ENCODE peak calls at places on chromosomes 1 and 21, in ten cellular contexts. N is DMS79; V is tibial nerve; D is HFF-Myc; X is left ventricle myocardium inferior; A is midbrain; H is mammary epithelial cell; O is T-helper 1 cell; C is activated CD8-positive, alpha-beta memory T cell treated with anti-CD3 and anti-CD28 coated beads for 4 hours; K is HT1080. U is an unnamed sample.

GRCh38 chr1:205750683-205751651 is 985 bp upstream of the NUCKS1 start:
- DNase-seq in N (peak; percentile 70), V (no peak), D (no peak), X (no peak), A (no peak), H (no peak), O (no peak), C (no peak), K (peak; percentile 53), U (no peak)

GRCh38 chr1:41108696-41109284 is 87.3 kb upstream of the SLFNL1 start:
- DNase-seq in N (no peak), V (no peak), D (no peak), X (no peak), A (no peak), H (peak; percentile 11), O (no peak), C (no peak), K (peak; percentile 17), U (no peak)

GRCh38 chr1:85344256-85344694 is 67.8 kb upstream of the BCL10 start:
- DNase-seq in N (no peak), V (no peak), D (no peak), X (no peak), A (no peak), H (peak; percentile 33), O (no peak), C (no peak), K (peak; percentile 77), U (no peak)

GRCh38 chr1:19096036-19096833 is 113.8 kb downstream of the UBR4 start:
- DNase-seq in N (no peak), V (no peak), D (no peak), X (no peak), A (peak; percentile 60), H (peak; percentile 39), O (no peak), C (no peak), K (no peak), U (peak; percentile 29)

GRCh38 chr1:27598902-27599528 is 4.9 kb downstream of the AHDC1 start:
- DNase-seq in N (peak; percentile 15), V (no peak), D (no peak), X (no peak), A (peak; percentile 30), H (peak; percentile 35), O (no peak), C (no peak), K (peak; percentile 79), U (peak; percentile 67)

GRCh38 chr21:42533306-42533962 is 19.8 kb downstream of the SLC37A1 start:
- DNase-seq in N (no peak), V (no peak), D (no peak), X (no peak), A (no peak), H (no peak), O (no peak), C (no peak), K (no peak), U (no peak)

GRCh38 chr1:12473596-12474329 is 144.2 kb downstream of the DHRS3 start:
- DNase-seq in N (no peak), V (no peak), D (no peak), X (peak; percentile 48), A (no peak), H (no peak), O (no peak), C (no peak), K (no peak), U (no peak)

GRCh38 chr1:81617308-81618027 is 183.3 kb upstream of the ADGRL2 start:
- DNase-seq in N (no peak), V (no peak), D (no peak), X (no peak), A (no peak), H (peak; percentile 16), O (no peak), C (no peak), K (no peak), U (no peak)

GRCh38 chr1:7589080-7589735 is 181.9 kb upstream of the VAMP3 start:
- DNase-seq in N (no peak), V (no peak), D (no peak), X (no peak), A (no peak), H (no peak), O (no peak), C (no peak), K (no peak), U (no peak)

GRCh38 chr1:30410153-30410851 is 313.1 kb downstream of the MATN1 start:
- DNase-seq in N (no peak), V (no peak), D (no peak), X (no peak), A (no peak), H (no peak), O (no peak), C (no peak), K (no peak), U (peak; percentile 9)

GRCh38 chr1:200342511-200343400 is 67.1 kb downstream of the ZNF281 start:
- DNase-seq in N (no peak), V (no peak), D (no peak), X (no peak), A (no peak), H (peak; percentile 49), O (no peak), C (no peak), K (peak; percentile 68), U (no peak)

GRCh38 chr1:65497276-65497830 is 76.9 kb downstream of the LEPR start:
- DNase-seq in N (no peak), V (no peak), D (no peak), X (no peak), A (no peak), H (no peak), O (no peak), C (no peak), K (no peak), U (no peak)

GRCh38 chr1:167225920-167226319 is 5.2 kb downstream of the POU2F1 start:
- DNase-seq in N (no peak), V (no peak), D (no peak), X (no peak), A (no peak), H (no peak), O (no peak), C (no peak), K (no peak), U (no peak)

GRCh38 chr1:168422203-168422848 is 121.5 kb downstream of the XCL2 start:
- DNase-seq in N (no peak), V (no peak), D (no peak), X (no peak), A (no peak), H (no peak), O (no peak), C (no peak), K (no peak), U (no peak)

GRCh38 chr1:165910764-165911421 is 83.5 kb downstream of the UCK2 start:
- DNase-seq in N (no peak), V (peak; percentile 67), D (no peak), X (peak; percentile 36), A (no peak), H (no peak), O (no peak), C (no peak), K (no peak), U (no peak)

GRCh38 chr1:34851431-34852105 is 8.0 kb downstream of the SMIM12 start:
- DNase-seq in N (no peak), V (no peak), D (no peak), X (peak; percentile 68), A (peak; percentile 24), H (peak; percentile 55), O (no peak), C (no peak), K (no peak), U (no peak)

GRCh38 chr1:233367057-233367759 is 39.7 kb downstream of the MAP3K21 start:
- DNase-seq in N (no peak), V (no peak), D (peak; percentile 19), X (no peak), A (no peak), H (no peak), O (no peak), C (no peak), K (peak; percentile 13), U (no peak)

GRCh38 chr1:22048351-22049192 is 3.9 kb upstream of the CDC42 start:
- DNase-seq in N (no peak), V (no peak), D (no peak), X (no peak), A (no peak), H (peak; percentile 79), O (no peak), C (no peak), K (no peak), U (peak; percentile 64)

GRCh38 chr1:115677570-115677969 is 35.8 kb downstream of the VANGL1 start:
- DNase-seq in N (no peak), V (no peak), D (no peak), X (no peak), A (no peak), H (no peak), O (no peak), C (no peak), K (no peak), U (no peak)

GRCh38 chr1:17919525-17920439 is 164.6 kb downstream of the ACTL8 start:
- DNase-seq in N (no peak), V (no peak), D (peak; percentile 29), X (no peak), A (peak; percentile 13), H (peak; percentile 9), O (no peak), C (no peak), K (no peak), U (no peak)

GRCh38 chr1:960371-961131 is at the start of gene KLHL17:
- DNase-seq in N (peak; percentile 14), V (peak; percentile 62), D (no peak), X (peak; percentile 80), A (peak; percentile 61), H (peak; percentile 71), O (peak; percentile 71), C (peak; percentile 57), K (peak; percentile 66), U (peak; percentile 89)

GRCh38 chr1:192901500-192901899 is 92.7 kb downstream of the RGS2 start:
- DNase-seq in N (no peak), V (no peak), D (no peak), X (no peak), A (no peak), H (peak; percentile 82), O (no peak), C (no peak), K (no peak), U (no peak)

GRCh38 chr1:6260961-6261614 is at the start of gene GPR153:
- DNase-seq in N (no peak), V (no peak), D (no peak), X (peak; percentile 74), A (no peak), H (peak; percentile 54), O (peak; percentile 43), C (no peak), K (no peak), U (peak; percentile 69)

GRCh38 chr1:41649445-41650175 is 165.1 kb upstream of the EDN2 start:
- DNase-seq in N (no peak), V (no peak), D (no peak), X (no peak), A (no peak), H (no peak), O (no peak), C (no peak), K (no peak), U (no peak)

GRCh38 chr1:25684216-25684965 is 67.8 kb downstream of the MAN1C1 start:
- DNase-seq in N (peak; percentile 46), V (no peak), D (no peak), X (no peak), A (no peak), H (no peak), O (no peak), C (no peak), K (no peak), U (no peak)

GRCh38 chr1:7579831-7580804 is 191.0 kb upstream of the VAMP3 start:
- DNase-seq in N (no peak), V (peak; percentile 6), D (no peak), X (no peak), A (no peak), H (no peak), O (no peak), C (no peak), K (no peak), U (no peak)

GRCh38 chr1:52385376-52385775 is 18.8 kb downstream of the ORC1 start:
- DNase-seq in N (no peak), V (no peak), D (no peak), X (no peak), A (no peak), H (no peak), O (no peak), C (no peak), K (no peak), U (no peak)

GRCh38 chr1:235831148-235831547 is 35.6 kb downstream of the LYST start:
- DNase-seq in N (no peak), V (no peak), D (no peak), X (peak; percentile 24), A (no peak), H (peak; percentile 55), O (no peak), C (no peak), K (peak; percentile 69), U (peak; percentile 44)